ENCODE peak calls at places on chromosomes 5 and 9, in eight cellular contexts. One of them, this sample, is unnamed.

GRCh38 chr5:173020643-173021042 is 35.5 kb upstream of the CREBRF start:
- DNase-seq in epithelial cell of esophagus: no peak
- DNase-seq in GM23338: no peak
- DNase-seq in osteoblast: peak
- DNase-seq in astrocyte of the cerebellum: no peak
- DNase-seq in brain microvascular endothelial cell: no peak
- DNase-seq in AG10803: no peak
- DNase-seq in neuronal stem cell: no peak
- DNase-seq in this sample: no peak

GRCh38 chr5:14452685-14453084 is 128.9 kb upstream of the OTULINL start:
- DNase-seq in osteoblast: no peak
- DNase-seq in AG10803: peak
- DNase-seq in brain microvascular endothelial cell: no peak
- DNase-seq in neuronal stem cell: no peak
- DNase-seq in GM23338: no peak
- DNase-seq in astrocyte of the cerebellum: no peak
- DNase-seq in epithelial cell of esophagus: no peak
- DNase-seq in this sample: no peak

GRCh38 chr5:177133119-177133844 is at the start of gene NSD1:
- DNase-seq in epithelial cell of esophagus: peak
- DNase-seq in astrocyte of the cerebellum: peak
- DNase-seq in neuronal stem cell: peak
- DNase-seq in osteoblast: peak
- DNase-seq in AG10803: peak
- DNase-seq in GM23338: peak
- DNase-seq in brain microvascular endothelial cell: peak
- DNase-seq in this sample: peak

GRCh38 chr9:96117398-96118060 is 184.4 kb downstream of the HSD17B3 start:
- DNase-seq in epithelial cell of esophagus: no peak
- DNase-seq in astrocyte of the cerebellum: no peak
- DNase-seq in neuronal stem cell: no peak
- DNase-seq in AG10803: no peak
- DNase-seq in brain microvascular endothelial cell: no peak
- DNase-seq in GM23338: no peak
- DNase-seq in osteoblast: no peak
- DNase-seq in this sample: no peak

GRCh38 chr9:25519286-25519685 is 159.0 kb downstream of the TUSC1 start:
- DNase-seq in brain microvascular endothelial cell: no peak
- DNase-seq in GM23338: no peak
- DNase-seq in astrocyte of the cerebellum: no peak
- DNase-seq in neuronal stem cell: no peak
- DNase-seq in epithelial cell of esophagus: peak
- DNase-seq in osteoblast: no peak
- DNase-seq in AG10803: no peak
- DNase-seq in this sample: no peak

GRCh38 chr9:87792831-87793288 is 66.9 kb downstream of the CTSL start:
- DNase-seq in astrocyte of the cerebellum: no peak
- DNase-seq in GM23338: peak
- DNase-seq in osteoblast: peak
- DNase-seq in neuronal stem cell: no peak
- DNase-seq in AG10803: peak
- DNase-seq in brain microvascular endothelial cell: peak
- DNase-seq in epithelial cell of esophagus: peak
- DNase-seq in this sample: no peak

GRCh38 chr9:97660345-97660744 is 26.7 kb downstream of the NCBP1 start:
- DNase-seq in AG10803: no peak
- DNase-seq in brain microvascular endothelial cell: no peak
- DNase-seq in osteoblast: no peak
- DNase-seq in neuronal stem cell: no peak
- DNase-seq in epithelial cell of esophagus: no peak
- DNase-seq in astrocyte of the cerebellum: no peak
- DNase-seq in GM23338: no peak
- DNase-seq in this sample: no peak

GRCh38 chr5:120895659-120896058 is 431.6 kb downstream of the PRR16 start:
- DNase-seq in astrocyte of the cerebellum: no peak
- DNase-seq in osteoblast: no peak
- DNase-seq in brain microvascular endothelial cell: no peak
- DNase-seq in neuronal stem cell: no peak
- DNase-seq in epithelial cell of esophagus: no peak
- DNase-seq in GM23338: no peak
- DNase-seq in AG10803: no peak
- DNase-seq in this sample: no peak

GRCh38 chr5:82290005-82290404 is 11.9 kb upstream of the RPS23 start:
- DNase-seq in brain microvascular endothelial cell: no peak
- DNase-seq in astrocyte of the cerebellum: no peak
- DNase-seq in GM23338: no peak
- DNase-seq in osteoblast: no peak
- DNase-seq in neuronal stem cell: no peak
- DNase-seq in epithelial cell of esophagus: no peak
- DNase-seq in AG10803: no peak
- DNase-seq in this sample: no peak

GRCh38 chr9:97954550-97954989 is 16.6 kb upstream of the HEMGN start:
- DNase-seq in osteoblast: peak
- DNase-seq in astrocyte of the cerebellum: no peak
- DNase-seq in AG10803: no peak
- DNase-seq in neuronal stem cell: peak
- DNase-seq in epithelial cell of esophagus: peak
- DNase-seq in GM23338: peak
- DNase-seq in brain microvascular endothelial cell: no peak
- DNase-seq in this sample: no peak

GRCh38 chr9:126298319-126298801 is 28.3 kb upstream of the MVB12B start:
- DNase-seq in brain microvascular endothelial cell: no peak
- DNase-seq in osteoblast: peak
- DNase-seq in epithelial cell of esophagus: no peak
- DNase-seq in astrocyte of the cerebellum: no peak
- DNase-seq in GM23338: peak
- DNase-seq in neuronal stem cell: no peak
- DNase-seq in AG10803: no peak
- DNase-seq in this sample: no peak

GRCh38 chr5:150895431-150896428 is 9.1 kb downstream of the ZNF300 start:
- DNase-seq in AG10803: no peak
- DNase-seq in osteoblast: no peak
- DNase-seq in epithelial cell of esophagus: no peak
- DNase-seq in neuronal stem cell: no peak
- DNase-seq in brain microvascular endothelial cell: no peak
- DNase-seq in GM23338: peak
- DNase-seq in astrocyte of the cerebellum: no peak
- DNase-seq in this sample: no peak

GRCh38 chr5:59684388-59685003 is 209.0 kb downstream of the PDE4D start:
- DNase-seq in neuronal stem cell: no peak
- DNase-seq in epithelial cell of esophagus: peak
- DNase-seq in osteoblast: no peak
- DNase-seq in astrocyte of the cerebellum: no peak
- DNase-seq in brain microvascular endothelial cell: no peak
- DNase-seq in GM23338: peak
- DNase-seq in AG10803: peak
- DNase-seq in this sample: no peak

GRCh38 chr5:1753490-1753889 is 46.1 kb downstream of the MRPL36 start:
- DNase-seq in osteoblast: peak
- DNase-seq in brain microvascular endothelial cell: no peak
- DNase-seq in astrocyte of the cerebellum: no peak
- DNase-seq in GM23338: no peak
- DNase-seq in epithelial cell of esophagus: no peak
- DNase-seq in neuronal stem cell: no peak
- DNase-seq in AG10803: no peak
- DNase-seq in this sample: no peak

GRCh38 chr5:148970876-148971275 is 92.0 kb downstream of the SH3TC2 start:
- DNase-seq in GM23338: no peak
- DNase-seq in neuronal stem cell: no peak
- DNase-seq in brain microvascular endothelial cell: no peak
- DNase-seq in osteoblast: no peak
- DNase-seq in epithelial cell of esophagus: no peak
- DNase-seq in AG10803: no peak
- DNase-seq in astrocyte of the cerebellum: no peak
- DNase-seq in this sample: no peak

GRCh38 chr9:12884736-12885395 is 110.0 kb downstream of the LURAP1L start:
- DNase-seq in osteoblast: peak
- DNase-seq in neuronal stem cell: no peak
- DNase-seq in brain microvascular endothelial cell: peak
- DNase-seq in GM23338: peak
- DNase-seq in astrocyte of the cerebellum: peak
- DNase-seq in AG10803: peak
- DNase-seq in epithelial cell of esophagus: peak
- DNase-seq in this sample: no peak

DNA sequence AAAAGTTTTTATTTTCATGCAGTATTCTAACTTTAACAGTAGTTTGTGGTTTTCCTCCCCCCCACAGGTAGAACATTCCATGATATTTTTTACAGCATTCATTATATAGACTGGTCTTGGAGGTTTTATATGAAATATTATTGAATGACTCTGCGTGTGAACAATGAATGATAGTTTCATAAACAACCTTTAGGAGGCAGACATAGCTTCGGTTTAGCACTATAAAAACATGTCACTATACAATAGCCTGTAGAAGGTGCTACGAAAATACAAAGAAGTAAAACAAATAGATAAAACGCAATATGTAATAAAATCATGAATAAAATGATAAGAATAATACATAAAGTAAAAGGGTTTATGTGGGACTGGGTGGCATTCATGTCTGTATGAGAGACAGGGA is 8.5 kb downstream of the KLF4 start:
- DNase-seq in AG10803: no peak
- DNase-seq in astrocyte of the cerebellum: no peak
- DNase-seq in GM23338: no peak
- DNase-seq in brain microvascular endothelial cell: no peak
- DNase-seq in osteoblast: no peak
- DNase-seq in neuronal stem cell: no peak
- DNase-seq in epithelial cell of esophagus: peak
- DNase-seq in this sample: no peak
- H3K4me3 ChIP-seq in AG10803: no peak
- H3K4me3 ChIP-seq in astrocyte of the cerebellum: no peak
- H3K4me3 ChIP-seq in GM23338: no peak
- H3K4me3 ChIP-seq in brain microvascular endothelial cell: no peak
- H3K4me3 ChIP-seq in osteoblast: peak
- H3K4me3 ChIP-seq in neuronal stem cell: no peak
- H3K4me3 ChIP-seq in epithelial cell of esophagus: no peak
- H3K4me3 ChIP-seq in this sample: peak

GRCh38 chr5:90475436-90475980 is 844 bp downstream of the POLR3G start:
- DNase-seq in osteoblast: no peak
- DNase-seq in brain microvascular endothelial cell: no peak
- DNase-seq in neuronal stem cell: no peak
- DNase-seq in GM23338: peak
- DNase-seq in astrocyte of the cerebellum: no peak
- DNase-seq in AG10803: no peak
- DNase-seq in epithelial cell of esophagus: peak
- DNase-seq in this sample: no peak

GRCh38 chr5:90477073-90477472 is 2.4 kb downstream of the POLR3G start:
- DNase-seq in osteoblast: no peak
- DNase-seq in GM23338: peak
- DNase-seq in brain microvascular endothelial cell: no peak
- DNase-seq in epithelial cell of esophagus: no peak
- DNase-seq in neuronal stem cell: no peak
- DNase-seq in AG10803: no peak
- DNase-seq in astrocyte of the cerebellum: no peak
- DNase-seq in this sample: no peak

GRCh38 chr5:90473321-90474234 is 993 bp downstream of the MBLAC2 start:
- DNase-seq in astrocyte of the cerebellum: no peak
- DNase-seq in neuronal stem cell: no peak
- DNase-seq in epithelial cell of esophagus: peak
- DNase-seq in brain microvascular endothelial cell: peak
- DNase-seq in osteoblast: peak
- DNase-seq in AG10803: no peak
- DNase-seq in GM23338: peak
- DNase-seq in this sample: no peak

GRCh38 chr5:90474235-90475107 is at the start of the genes MBLAC2 and POLR3G:
- DNase-seq in neuronal stem cell: peak
- DNase-seq in brain microvascular endothelial cell: peak
- DNase-seq in AG10803: peak
- DNase-seq in osteoblast: peak
- DNase-seq in GM23338: peak
- DNase-seq in astrocyte of the cerebellum: peak
- DNase-seq in epithelial cell of esophagus: peak
- DNase-seq in this sample: peak

GRCh38 chr5:90472783-90473182 is 1.8 kb downstream of the MBLAC2 start:
- DNase-seq in AG10803: no peak
- DNase-seq in osteoblast: no peak
- DNase-seq in epithelial cell of esophagus: no peak
- DNase-seq in neuronal stem cell: no peak
- DNase-seq in GM23338: no peak
- DNase-seq in astrocyte of the cerebellum: no peak
- DNase-seq in brain microvascular endothelial cell: no peak
- DNase-seq in this sample: no peak
- H3K4me3 ChIP-seq in AG10803: peak
- H3K4me3 ChIP-seq in osteoblast: peak
- H3K4me3 ChIP-seq in epithelial cell of esophagus: peak
- H3K4me3 ChIP-seq in neuronal stem cell: no peak
- H3K4me3 ChIP-seq in GM23338: peak
- H3K4me3 ChIP-seq in astrocyte of the cerebellum: peak
- H3K4me3 ChIP-seq in brain microvascular endothelial cell: peak
- H3K4me3 ChIP-seq in this sample: peak

DNA sequence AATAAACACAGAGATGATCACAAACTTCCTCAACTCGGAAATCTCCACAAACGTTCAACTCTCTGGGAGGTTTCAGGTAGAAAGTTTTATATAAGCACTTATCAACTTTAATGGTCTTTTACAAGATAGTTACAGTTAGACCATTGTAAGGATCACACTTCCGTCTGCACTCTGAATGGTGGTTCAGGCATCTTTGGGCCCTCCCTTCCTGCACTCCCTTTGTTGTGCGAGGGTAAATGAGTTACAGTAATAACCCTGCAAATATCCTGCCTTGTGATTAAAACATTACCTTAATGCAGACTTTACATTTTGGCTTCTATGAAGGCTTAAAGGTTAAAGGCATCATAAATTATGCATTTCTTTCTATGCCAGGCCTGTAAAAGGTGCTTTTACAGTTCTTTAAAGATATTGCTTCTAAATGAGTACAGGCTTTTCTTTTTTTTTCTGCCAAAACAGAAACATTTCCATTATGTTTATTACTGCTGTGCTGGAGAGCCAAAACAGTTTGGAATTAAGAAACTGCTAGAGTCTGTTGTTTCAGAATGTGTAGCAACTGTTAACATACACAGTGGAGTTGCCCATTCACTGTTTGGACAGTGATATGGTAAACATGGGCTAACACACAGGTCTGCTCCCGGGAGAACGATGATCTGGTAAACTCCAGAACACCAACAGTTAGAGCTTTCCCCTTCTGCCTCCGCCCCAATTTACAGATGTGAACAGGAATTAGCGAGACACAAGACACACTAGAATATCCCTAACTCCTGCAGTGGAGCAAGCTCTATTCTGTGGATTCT is 1.1 kb downstream of the PRUNE2 start:
- DNase-seq in astrocyte of the cerebellum: no peak
- DNase-seq in epithelial cell of esophagus: no peak
- DNase-seq in AG10803: no peak
- DNase-seq in neuronal stem cell: no peak
- DNase-seq in brain microvascular endothelial cell: no peak
- DNase-seq in GM23338: no peak
- DNase-seq in osteoblast: no peak
- DNase-seq in this sample: no peak
- H3K4me3 ChIP-seq in astrocyte of the cerebellum: peak
- H3K4me3 ChIP-seq in epithelial cell of esophagus: no peak
- H3K4me3 ChIP-seq in AG10803: peak
- H3K4me3 ChIP-seq in neuronal stem cell: no peak
- H3K4me3 ChIP-seq in brain microvascular endothelial cell: no peak
- H3K4me3 ChIP-seq in GM23338: peak
- H3K4me3 ChIP-seq in osteoblast: peak
- H3K4me3 ChIP-seq in this sample: peak

DNA sequence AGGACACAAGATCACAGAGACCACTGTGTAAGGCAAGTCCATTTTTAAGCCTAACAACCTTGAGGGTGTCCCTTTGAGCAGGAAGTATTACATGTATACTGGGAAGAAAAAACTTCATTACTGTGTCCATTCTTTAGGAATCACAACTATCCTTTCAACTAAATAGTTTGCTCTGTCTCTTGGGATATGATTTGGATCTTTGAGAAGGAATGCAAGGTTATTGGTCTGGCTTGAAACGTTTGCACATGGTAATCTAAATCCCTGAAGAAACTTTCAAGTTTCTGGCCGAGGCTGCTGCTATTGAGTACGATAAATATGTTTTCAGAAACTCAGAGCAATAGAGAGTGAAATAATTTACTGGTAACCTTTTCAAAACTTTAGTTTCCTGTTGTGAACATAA is 923.0 kb upstream of the SEMA6A start:
- DNase-seq in GM23338: no peak
- DNase-seq in epithelial cell of esophagus: no peak
- DNase-seq in brain microvascular endothelial cell: no peak
- DNase-seq in AG10803: peak
- DNase-seq in osteoblast: no peak
- DNase-seq in neuronal stem cell: no peak
- DNase-seq in astrocyte of the cerebellum: no peak
- DNase-seq in this sample: no peak
- H3K4me3 ChIP-seq in GM23338: no peak
- H3K4me3 ChIP-seq in epithelial cell of esophagus: no peak
- H3K4me3 ChIP-seq in brain microvascular endothelial cell: no peak
- H3K4me3 ChIP-seq in AG10803: no peak
- H3K4me3 ChIP-seq in osteoblast: no peak
- H3K4me3 ChIP-seq in neuronal stem cell: no peak
- H3K4me3 ChIP-seq in astrocyte of the cerebellum: no peak
- H3K4me3 ChIP-seq in this sample: no peak